ENCODE peak calls at places on chromosomes 3 and 15, in seven cellular contexts. E is H9, X is upper lobe of right lung, N is SK-N-SH, M is right cardiac atrium, W is esophagus squamous epithelium, Q is stomach. S is an unnamed sample. For H3K4me1, the result is how much of the 10 kb centered on the place peaks cover.

GRCh38 chr3:54120657-54121403 is 1.5 kb upstream of the CACNA2D3 start:
- DNase-seq in W (no peak), X (peak), M (peak), N (peak), Q (peak), E (peak), S (no peak)

GRCh38 chr3:133767607-133768006 is 21.4 kb downstream of the TF start:
- DNase-seq in Q (no peak), X (no peak), E (no peak), N (no peak), W (no peak), M (no peak), S (no peak)

GRCh38 chr3:102474207-102474606 is 39.4 kb downstream of the ZPLD1 start:
- DNase-seq in M (no peak), Q (no peak), N (no peak), W (no peak), E (no peak), X (no peak), S (no peak)

GRCh38 chr15:43922021-43922420 is 95.2 kb downstream of the WDR76 start:
- DNase-seq in N (no peak), W (no peak), E (no peak), X (no peak), M (no peak), Q (no peak), S (no peak)

GRCh38 chr3:37075955-37076354 is 82.6 kb downstream of the MLH1 start:
- DNase-seq in E (no peak), X (no peak), M (no peak), Q (no peak), N (no peak), W (no peak), S (no peak)

GRCh38 chr15:92920595-92921169 is 20.6 kb downstream of the CHD2 start:
- DNase-seq in N (no peak), E (no peak), Q (no peak), M (no peak), W (no peak), X (no peak), S (no peak)

GRCh38 chr3:71447803-71448202 is 135.7 kb downstream of the FOXP1 start:
- DNase-seq in N (no peak), W (no peak), M (no peak), X (no peak), E (no peak), Q (no peak), S (no peak)

GRCh38 chr3:178629430-178630178 is 93.4 kb downstream of the KCNMB2 start:
- DNase-seq in Q (no peak), X (no peak), M (no peak), N (no peak), E (no peak), W (no peak), S (no peak)

DNA sequence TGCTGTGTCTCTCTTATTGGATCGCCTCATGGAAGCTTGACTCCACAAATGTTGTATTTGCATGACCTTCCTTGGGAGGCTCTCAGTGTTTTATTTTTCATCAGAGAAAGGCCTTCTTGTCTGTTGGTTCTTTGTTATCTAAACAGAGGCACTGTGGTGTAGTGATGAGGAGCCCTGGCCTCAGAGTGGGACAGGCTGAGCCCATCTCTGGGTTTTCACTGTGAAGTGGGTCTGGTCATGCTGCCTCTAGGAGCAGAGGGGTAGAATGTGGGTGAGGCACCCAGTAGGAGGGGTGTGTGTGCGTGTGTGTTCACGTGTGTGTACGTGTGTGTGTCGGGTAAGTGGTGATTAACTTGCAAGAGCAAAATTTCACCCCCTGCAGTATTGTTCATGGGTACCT is 14.4 kb downstream of the KLF13 start:
- DNase-seq in E (no peak), W (no peak), X (peak), M (no peak), Q (no peak), N (no peak), S (no peak)
- H3K4me1 ChIP-seq in E (under half), W (half or more), X (half or more), M (half or more), Q (half or more), N (half or more), S (under half)

DNA sequence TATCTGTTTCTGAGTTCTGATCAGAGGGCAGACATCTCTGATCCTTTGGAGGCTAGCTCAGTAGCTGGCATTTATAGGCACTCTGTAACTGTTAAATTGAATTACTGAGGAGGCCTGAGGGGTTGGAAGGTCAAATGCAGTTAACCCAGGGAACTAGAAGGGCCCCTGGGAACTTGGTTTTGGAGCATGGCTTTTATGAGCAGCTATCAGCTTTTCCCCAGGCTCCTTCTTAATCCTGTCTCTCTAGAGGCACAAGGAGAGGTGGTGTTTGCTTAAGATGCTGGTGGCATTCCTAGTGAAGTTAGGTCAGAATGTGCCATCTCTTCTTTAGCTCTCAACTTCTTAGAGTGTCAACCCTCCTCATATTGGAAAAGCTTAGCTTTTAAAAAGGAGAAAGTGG is 128.9 kb downstream of the LPP start:
- DNase-seq in Q (no peak), E (no peak), W (no peak), M (no peak), X (no peak), N (no peak), S (peak)
- H3K4me1 ChIP-seq in Q (half or more), E (under half), W (under half), M (under half), X (under half), N (under half), S (half or more)

GRCh38 chr15:40450047-40450446 is 9.3 kb downstream of the BAHD1 start:
- DNase-seq in X (no peak), E (no peak), W (no peak), N (no peak), M (no peak), Q (no peak), S (no peak)
- H3K4me1 ChIP-seq in X (under half), E (under half), W (under half), N (under half), M (under half), Q (half or more), S (under half)

GRCh38 chr3:155876537-155876936 is 6.1 kb downstream of the GMPS start:
- DNase-seq in M (no peak), Q (no peak), W (no peak), N (no peak), E (no peak), X (no peak), S (no peak)
- H3K4me1 ChIP-seq in M (under half), Q (under half), W (under half), N (under half), E (under half), X (under half), S (under half)

GRCh38 chr15:69809421-69809820 is 288.3 kb downstream of the TLE3 start:
- DNase-seq in E (no peak), W (no peak), M (no peak), Q (no peak), X (no peak), N (no peak), S (no peak)
- H3K4me1 ChIP-seq in E (under half), W (under half), M (under half), Q (under half), X (under half), N (under half), S (under half)

GRCh38 chr15:34582461-34583357 is 742 bp downstream of the GOLGA8B start:
- DNase-seq in X (peak), M (peak), E (peak), Q (peak), W (no peak), N (peak), S (no peak)

GRCh38 chr15:34581043-34581365 is 2.4 kb downstream of the GOLGA8B start:
- DNase-seq in Q (no peak), N (no peak), M (no peak), E (no peak), W (no peak), X (no peak), S (no peak)

GRCh38 chr15:34583399-34584320 is at the start of gene GOLGA8B:
- DNase-seq in Q (peak), M (peak), W (no peak), E (peak), N (peak), X (peak), S (peak)

DNA sequence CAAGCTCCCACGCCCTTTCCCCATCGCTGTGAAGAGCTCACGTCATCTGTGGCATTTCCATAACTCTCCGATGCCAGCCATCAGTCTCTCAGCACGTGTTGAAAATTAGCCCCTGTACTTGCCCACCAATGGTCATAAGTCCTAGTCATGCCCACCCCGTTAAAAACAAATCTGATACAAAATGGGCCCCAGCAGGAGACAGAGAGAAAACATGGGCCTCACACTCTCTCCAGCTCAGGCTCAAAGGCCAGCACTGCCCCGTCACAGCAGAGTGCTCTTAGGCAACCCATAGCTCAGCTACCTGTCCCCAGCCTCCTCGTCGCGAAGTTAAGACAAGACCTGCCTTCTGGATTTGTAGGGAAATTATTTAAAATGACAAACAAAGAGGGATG is 5.2 kb downstream of the GOLGA8B start:
- DNase-seq in W (no peak), M (no peak), X (no peak), N (no peak), E (no peak), Q (no peak), S (no peak)
- H3K4me1 ChIP-seq in W (under half), M (under half), X (under half), N (under half), E (under half), Q (under half), S (under half)

DNA sequence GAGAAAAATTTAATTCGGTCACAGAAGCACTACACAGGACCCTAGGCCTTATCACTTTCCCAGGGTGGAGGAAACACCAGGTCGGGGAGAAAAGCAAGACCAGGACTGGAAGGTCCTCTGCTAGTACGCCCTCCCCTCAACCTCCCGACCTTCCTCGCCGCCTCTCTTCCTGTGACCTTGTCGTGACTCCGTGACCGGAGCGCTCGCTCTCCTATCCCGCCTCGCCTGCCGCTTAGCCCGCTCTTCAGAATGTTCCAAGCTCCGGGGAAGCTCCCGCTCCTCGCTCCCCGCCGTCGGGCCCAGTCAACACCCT is 534 bp downstream of the HIGD1A start:
- DNase-seq in X (peak), E (peak), W (no peak), N (peak), M (peak), Q (peak), S (peak)
- H3K4me1 ChIP-seq in X (under half), E (under half), W (under half), N (under half), M (under half), Q (half or more), S (under half)

GRCh38 chr15:32826685-32827084 is 108.9 kb downstream of the GREM1 start:
- DNase-seq in N (no peak), M (no peak), E (no peak), Q (no peak), W (no peak), X (no peak), S (no peak)

GRCh38 chr15:32823750-32824149 is 105.9 kb downstream of the GREM1 start:
- DNase-seq in W (no peak), Q (no peak), M (no peak), X (no peak), E (no peak), N (no peak), S (no peak)

GRCh38 chr15:32824777-32825176 is 107.0 kb downstream of the GREM1 start:
- DNase-seq in X (no peak), N (no peak), Q (no peak), E (no peak), M (no peak), W (no peak), S (no peak)

GRCh38 chr15:32822739-32823138 is 104.9 kb downstream of the GREM1 start:
- DNase-seq in W (no peak), M (no peak), E (no peak), X (no peak), Q (no peak), N (no peak), S (no peak)

DNA sequence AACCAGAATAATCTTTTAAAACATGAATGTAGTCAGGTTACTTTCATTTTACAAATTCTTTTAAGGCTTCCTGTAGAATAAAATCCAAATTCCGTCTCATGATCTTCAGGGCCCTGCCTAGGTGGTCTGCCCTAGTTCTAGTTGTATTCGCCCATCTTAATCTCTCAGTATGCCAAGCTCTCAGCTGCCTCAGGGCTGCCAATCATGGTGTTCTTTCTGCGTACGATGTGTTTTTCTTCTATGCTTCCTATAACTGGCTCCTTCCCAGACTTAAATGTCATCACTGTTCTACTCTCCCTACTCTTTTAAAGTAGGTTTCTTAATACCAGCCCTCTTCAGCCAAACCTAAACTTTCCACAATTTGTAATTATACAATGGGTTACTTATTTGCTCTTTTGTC is 107.4 kb downstream of the GREM1 start:
- DNase-seq in Q (no peak), X (no peak), N (no peak), E (no peak), M (no peak), W (no peak), S (no peak)
- H3K4me1 ChIP-seq in Q (under half), X (under half), N (under half), E (under half), M (under half), W (under half), S (under half)

GRCh38 chr3:156608601-156609000 is 53.7 kb upstream of the SSR3 start:
- DNase-seq in N (no peak), Q (no peak), E (no peak), W (no peak), X (no peak), M (no peak), S (no peak)

GRCh38 chr3:156609115-156609514 is 54.2 kb upstream of the SSR3 start:
- DNase-seq in E (no peak), N (no peak), M (no peak), X (no peak), Q (no peak), W (no peak), S (no peak)

GRCh38 chr3:156609546-156609945 is 54.6 kb upstream of the SSR3 start:
- DNase-seq in N (no peak), X (no peak), Q (no peak), M (no peak), E (no peak), W (no peak), S (no peak)

GRCh38 chr3:156611870-156612494 is 57.1 kb upstream of the SSR3 start:
- DNase-seq in Q (no peak), M (no peak), W (no peak), E (no peak), N (no peak), X (no peak), S (no peak)

GRCh38 chr3:156610154-156610553 is 55.2 kb upstream of the SSR3 start:
- DNase-seq in M (no peak), W (no peak), E (no peak), N (no peak), Q (no peak), X (no peak), S (no peak)
- H3K4me1 ChIP-seq in M (under half), W (under half), E (under half), N (under half), Q (under half), X (under half), S (under half)

DNA sequence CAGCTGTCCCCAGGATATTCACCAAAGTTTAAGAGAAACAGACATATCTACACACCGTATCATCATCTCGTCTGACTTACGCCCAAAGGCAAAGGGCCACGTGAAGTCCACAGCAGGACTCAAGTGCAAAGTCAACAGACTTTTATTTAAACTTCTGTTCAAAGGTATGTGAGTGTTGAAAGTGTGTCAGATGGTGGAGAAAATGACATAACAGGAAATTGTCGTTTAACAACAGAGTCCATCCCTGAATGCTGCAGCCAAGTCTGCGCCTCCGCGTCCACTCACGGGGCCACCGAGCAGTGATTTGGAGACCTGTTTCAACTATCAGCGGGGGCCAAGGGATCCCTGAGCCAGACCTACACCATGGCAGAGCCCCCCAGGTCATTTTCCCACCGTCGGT is 165.6 kb downstream of the XXYLT1 start:
- DNase-seq in W (no peak), E (no peak), N (no peak), X (peak), Q (no peak), M (no peak), S (peak)
- H3K4me1 ChIP-seq in W (under half), E (under half), N (under half), X (under half), Q (under half), M (under half), S (under half)

S was measured in Caco-2.